ENCODE peak calls at places on chromosomes 16 and 17, in four cellular contexts. X is right lobe of liver, M is endothelial cell of umbilical vein, N is astrocyte of the cerebellum. O is an unnamed sample.

GRCh38 chr17:77523562-77523961 is 382.8 kb downstream of the SEC14L1 start:
- DNase-seq in X (no peak), M (no peak), N (no peak), O (no peak)

GRCh38 chr17:32673964-32674363 is 187.2 kb downstream of the CDK5R1 start:
- DNase-seq in X (no peak), M (no peak), N (no peak), O (no peak)

GRCh38 chr17:77208217-77208808 is 67.5 kb downstream of the SEC14L1 start:
- DNase-seq in X (no peak), M (peak), N (peak), O (no peak)

GRCh38 chr17:74838275-74838674 is 21.4 kb downstream of the GRIN2C start:
- DNase-seq in X (no peak), M (no peak), N (no peak), O (no peak)

GRCh38 chr16:50509521-50510341 is 38.5 kb upstream of the NKD1 start:
- DNase-seq in X (no peak), M (peak), N (no peak), O (no peak)

GRCh38 chr16:30184430-30185140 is 1.2 kb downstream of the CORO1A start:
- DNase-seq in X (peak), M (no peak), N (no peak), O (no peak)

GRCh38 chr16:88662222-88662842 is 559 bp downstream of the MVD start:
- DNase-seq in X (peak), M (no peak), N (no peak), O (no peak)

GRCh38 chr16:48596326-48596725 is 13.7 kb downstream of the N4BP1 start:
- DNase-seq in X (no peak), M (no peak), N (no peak), O (no peak)

GRCh38 chr17:38596651-38597050 is 9.1 kb downstream of the SRCIN1 start:
- DNase-seq in X (no peak), M (no peak), N (no peak), O (no peak)

GRCh38 chr17:77708936-77709335 is 249.6 kb upstream of the TNRC6C start:
- DNase-seq in X (no peak), M (no peak), N (no peak), O (no peak)

GRCh38 chr17:6548578-6549330 is 7.6 kb downstream of the PITPNM3 start:
- DNase-seq in X (no peak), M (no peak), N (no peak), O (no peak)

GRCh38 chr17:69067274-69068047 is 6.7 kb upstream of the ABCA9 start:
- DNase-seq in X (no peak), M (no peak), N (no peak), O (no peak)

GRCh38 chr17:82269882-82270500 is 3.5 kb downstream of the CSNK1D start:
- DNase-seq in X (peak), M (no peak), N (no peak), O (no peak)

GRCh38 chr17:1998426-1998784 is 26.7 kb downstream of the RTN4RL1 start:
- DNase-seq in X (no peak), M (no peak), N (no peak), O (no peak)

GRCh38 chr17:14196337-14196997 is 40.2 kb downstream of the CDRT15 start:
- DNase-seq in X (no peak), M (no peak), N (no peak), O (no peak)

GRCh38 chr16:30065943-30066881 is 652 bp downstream of the ALDOA start:
- DNase-seq in X (peak), M (no peak), N (no peak), O (no peak)

GRCh38 chr17:14197582-14197981 is 39.1 kb downstream of the CDRT15 start:
- DNase-seq in X (no peak), M (no peak), N (no peak), O (no peak)

GRCh38 chr17:79000396-79001189 is 9.0 kb downstream of the CANT1 start:
- DNase-seq in X (peak), M (no peak), N (no peak), O (no peak)

DNA sequence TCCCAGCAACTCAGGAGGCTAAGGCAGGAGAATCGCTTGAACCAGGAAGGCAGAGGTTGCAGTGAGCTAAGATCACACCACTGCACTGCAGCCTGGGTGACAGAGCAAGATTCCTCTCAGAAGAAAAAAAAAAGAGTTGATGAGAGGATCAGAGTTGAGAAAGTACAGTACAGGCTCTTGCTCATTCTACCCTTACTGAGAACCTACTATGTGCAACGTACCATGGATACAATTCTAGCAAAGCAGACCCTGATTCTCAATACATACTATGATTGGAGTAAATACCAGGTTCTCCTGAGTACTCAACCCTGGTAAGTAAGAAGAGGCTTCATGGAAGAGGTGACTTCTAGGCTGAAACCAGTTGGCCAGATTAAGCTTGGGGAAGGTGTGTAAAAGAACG is 1.2 kb downstream of the RFFL start:
- DNase-seq in X (no peak), M (no peak), N (no peak), O (no peak)
- H3K4me3 ChIP-seq in X (peak), M (no peak), N (no peak), O (no peak)

DNA sequence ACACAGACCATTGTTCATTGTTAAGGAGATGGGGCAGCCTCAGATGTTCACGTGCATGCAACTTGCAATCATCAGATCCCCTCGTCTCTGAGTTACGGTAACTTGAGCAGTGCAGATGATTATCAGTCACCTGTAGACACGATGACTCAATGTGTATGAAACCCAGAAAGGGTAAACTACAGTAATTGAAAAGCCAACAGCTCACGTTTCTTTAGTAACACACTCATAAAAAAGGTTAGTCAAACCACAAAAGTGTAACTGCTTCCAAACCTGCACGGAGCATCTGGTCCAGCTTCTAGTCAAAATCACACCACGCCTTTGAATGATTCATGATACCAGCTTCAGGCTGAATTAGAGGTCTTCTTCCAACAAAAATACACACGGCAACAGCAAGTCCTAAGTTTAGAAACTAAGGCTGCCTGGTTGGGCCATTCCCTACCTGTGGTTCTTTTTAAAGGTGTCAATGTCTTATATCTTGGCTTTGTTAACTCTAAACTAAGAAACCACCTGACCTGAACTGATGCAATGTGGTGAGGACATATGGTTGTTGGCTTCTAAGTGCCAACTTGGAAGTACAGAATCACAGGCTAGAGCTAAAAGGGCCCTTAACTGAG is 32.3 kb downstream of the GRB7 start:
- DNase-seq in X (no peak), M (no peak), N (peak), O (no peak)
- H3K4me3 ChIP-seq in X (no peak), M (no peak), N (no peak), O (no peak)

DNA sequence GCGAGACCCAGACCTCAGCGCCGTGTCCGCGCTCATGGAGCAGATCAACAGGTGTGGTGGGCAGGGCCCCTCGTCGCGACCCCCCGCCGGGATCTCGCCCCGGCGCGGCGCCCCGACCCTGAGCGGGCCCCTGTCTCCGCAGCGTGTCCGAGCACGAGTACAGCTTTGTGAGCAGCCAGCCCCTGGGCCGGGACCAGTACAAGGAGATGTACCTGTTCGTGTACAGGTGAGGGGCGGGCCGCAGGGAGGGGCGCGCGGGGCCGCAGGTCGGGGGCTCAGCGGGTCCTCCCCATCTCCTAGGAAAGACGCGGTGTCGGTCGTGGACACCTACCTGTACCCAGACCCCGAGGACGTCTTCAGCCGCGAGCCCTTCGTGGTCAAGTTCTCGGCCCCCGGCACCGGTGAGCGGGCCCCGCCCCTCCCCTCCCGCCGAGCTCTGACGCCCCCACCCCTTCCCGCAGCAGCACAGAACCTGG is 870 bp downstream of the DNASE1L2 start:
- DNase-seq in X (peak), M (no peak), N (no peak), O (no peak)
- H3K4me3 ChIP-seq in X (no peak), M (no peak), N (peak), O (no peak)

DNA sequence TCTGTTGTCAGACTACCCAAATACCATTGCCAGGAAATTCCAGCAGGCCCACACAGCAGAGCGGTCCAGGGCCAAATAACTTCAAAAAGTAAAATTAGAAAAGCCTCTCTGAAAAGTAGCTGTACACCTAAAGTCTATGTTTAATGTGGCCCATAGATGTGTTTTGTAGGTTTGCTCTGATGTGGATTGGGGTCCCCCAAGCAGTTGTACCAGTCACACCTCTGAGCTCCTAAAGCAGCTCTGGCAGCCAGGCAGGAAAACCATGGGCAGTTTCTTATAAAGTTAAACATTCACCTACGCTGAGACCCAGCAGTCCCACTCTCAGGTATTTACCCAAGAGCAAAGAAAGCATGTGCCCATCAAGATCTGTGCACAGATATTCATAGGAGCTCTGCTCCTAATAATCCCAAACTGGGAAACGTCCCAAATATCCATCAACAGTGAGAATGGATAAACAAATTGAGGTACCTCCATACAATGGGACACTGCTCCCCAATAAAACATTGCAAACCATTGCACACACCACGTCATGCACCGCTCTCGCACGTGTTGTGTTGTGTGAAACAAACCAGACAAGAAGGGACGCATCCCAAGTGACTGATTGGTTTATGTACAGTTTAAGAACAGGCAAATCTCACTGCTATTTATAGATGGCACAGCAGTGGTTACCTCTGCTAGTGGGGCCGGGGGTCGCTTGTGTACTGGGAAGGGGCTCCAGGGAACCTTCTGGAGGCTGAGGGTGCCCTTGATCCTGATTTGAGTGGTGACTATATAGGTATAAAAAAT is 15.8 kb upstream of the PRM1 start:
- DNase-seq in X (no peak), M (no peak), N (no peak), O (no peak)
- H3K4me3 ChIP-seq in X (peak), M (no peak), N (no peak), O (peak)

DNA sequence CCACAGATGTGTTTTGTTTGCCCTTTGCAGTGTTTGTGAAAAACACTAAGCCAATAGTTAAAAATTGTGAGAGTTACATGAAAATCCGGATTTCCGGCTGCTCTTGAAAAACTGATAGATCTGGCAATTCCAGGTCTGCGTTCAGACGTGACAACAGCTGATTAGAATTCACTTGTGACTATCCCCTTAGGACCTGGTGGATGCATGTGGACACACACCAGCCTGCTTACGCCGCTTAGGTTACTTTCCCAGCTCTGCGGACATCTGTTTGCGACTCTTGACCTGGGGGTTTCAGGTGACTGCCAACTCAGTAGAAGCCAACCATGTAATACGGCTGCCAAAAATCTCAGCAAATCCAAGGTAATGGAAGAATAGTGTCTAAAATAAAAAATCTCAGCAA is 24.3 kb downstream of the VPS53 start:
- DNase-seq in X (no peak), M (no peak), N (no peak), O (no peak)
- H3K4me3 ChIP-seq in X (no peak), M (no peak), N (no peak), O (no peak)

DNA sequence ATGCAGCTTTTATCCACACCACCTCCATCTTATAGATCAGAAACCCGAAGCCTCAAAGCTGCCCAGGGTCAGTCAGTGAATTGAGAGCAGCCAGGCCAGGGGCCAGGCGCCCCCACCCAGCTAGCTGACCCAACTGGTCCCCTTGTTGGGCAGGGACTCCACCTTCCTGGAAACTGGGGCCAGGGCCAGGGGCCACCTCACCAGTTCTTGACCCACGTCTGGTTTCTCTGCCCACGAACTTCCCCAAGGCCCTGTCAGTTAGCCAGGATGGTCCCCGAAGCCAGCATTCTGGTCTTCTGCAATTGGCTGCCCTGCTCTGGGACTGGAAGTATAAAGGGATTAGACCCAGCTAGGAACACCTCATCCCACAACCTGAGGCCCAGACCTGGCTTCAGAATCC is 2.4 kb downstream of the FAM83G start:
- DNase-seq in X (no peak), M (no peak), N (no peak), O (no peak)
- H3K4me3 ChIP-seq in X (peak), M (no peak), N (no peak), O (peak)

DNA sequence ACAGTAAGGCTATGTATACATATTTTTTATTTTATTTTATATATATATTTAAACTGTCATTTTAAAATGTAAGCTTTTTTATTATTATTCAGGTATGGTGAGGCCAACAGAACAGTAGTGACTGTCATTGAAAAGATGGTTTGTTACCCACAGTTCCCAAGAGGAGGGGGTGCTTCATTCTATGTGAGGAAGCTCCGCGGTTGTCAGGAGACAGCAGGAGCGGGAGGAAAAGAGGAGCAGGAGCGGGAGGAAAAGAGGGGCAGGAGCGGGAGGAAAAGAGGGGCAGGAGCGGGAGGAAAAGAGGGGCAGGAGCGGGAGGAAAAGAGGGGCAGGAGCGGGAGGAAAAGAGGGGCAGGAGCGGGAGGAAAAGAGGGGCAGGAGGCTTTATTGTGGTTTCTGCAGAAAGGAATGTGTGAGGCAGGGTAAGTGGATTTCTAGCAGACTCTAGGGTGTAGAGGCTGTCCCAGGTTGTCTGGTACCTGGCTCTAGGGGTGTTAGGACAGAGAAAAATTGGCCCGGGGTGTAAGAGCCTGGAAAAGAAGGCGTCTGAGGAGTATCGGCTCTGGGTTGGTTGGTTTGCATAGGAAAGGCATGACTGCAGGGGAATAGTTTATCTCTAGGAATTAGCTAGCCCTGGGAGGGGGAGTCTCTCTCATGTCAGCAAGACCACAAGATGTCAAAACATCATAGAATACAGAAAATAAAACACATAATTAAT is 64.0 kb downstream of the GP2 start:
- DNase-seq in X (no peak), M (no peak), N (no peak), O (no peak)
- H3K4me3 ChIP-seq in X (no peak), M (no peak), N (no peak), O (no peak)

DNA sequence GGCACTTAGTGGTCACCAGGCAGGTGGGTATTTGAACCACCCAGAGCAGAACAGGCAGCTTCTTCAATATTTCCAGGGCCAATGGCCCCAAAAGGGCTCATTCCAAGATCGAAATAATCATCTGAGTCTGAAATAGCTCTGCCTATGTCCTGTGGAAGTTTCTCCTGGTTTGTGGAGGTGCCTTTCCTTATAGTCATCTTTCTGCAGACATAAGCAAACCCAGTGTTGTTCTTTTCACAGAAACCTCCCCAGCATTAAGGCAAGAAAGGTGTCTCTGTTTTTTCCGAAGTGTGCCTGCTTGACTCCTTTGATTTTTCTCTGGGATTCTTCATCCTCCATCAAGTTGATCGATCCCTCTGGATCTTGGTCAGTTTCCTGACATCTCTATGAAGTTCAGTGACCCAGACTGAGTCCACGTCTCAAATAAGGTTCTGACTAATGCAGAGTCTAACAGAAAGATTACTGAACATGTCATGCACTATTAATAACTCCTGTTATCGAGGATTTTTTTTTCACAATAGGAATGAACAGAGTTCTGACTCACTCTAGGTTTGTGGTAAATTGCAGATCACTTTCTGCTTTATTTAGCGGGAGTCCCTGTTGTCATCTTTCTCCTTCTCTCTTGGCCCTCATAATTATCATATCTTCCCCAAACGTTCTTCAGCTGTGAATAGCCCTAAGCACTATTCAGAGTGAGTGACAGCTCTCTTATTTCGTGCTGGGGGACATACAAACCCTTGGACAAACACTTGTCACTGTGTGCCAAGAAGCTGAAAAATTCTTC is 1.5 kb downstream of the LRRC3C start:
- DNase-seq in X (no peak), M (peak), N (peak), O (peak)
- H3K4me3 ChIP-seq in X (no peak), M (peak), N (no peak), O (peak)

GRCh38 chr16:19132898-19133297 is 19.1 kb downstream of the ITPRIPL2 start:
- DNase-seq in X (no peak), M (no peak), N (no peak), O (no peak)

GRCh38 chr16:19130852-19131808 is 17.4 kb downstream of the ITPRIPL2 start:
- DNase-seq in X (no peak), M (peak), N (peak), O (no peak)

GRCh38 chr16:19128454-19129210 is 14.9 kb downstream of the ITPRIPL2 start:
- DNase-seq in X (no peak), M (no peak), N (no peak), O (no peak)

GRCh38 chr16:19131809-19132777 is 18.3 kb downstream of the ITPRIPL2 start:
- DNase-seq in X (no peak), M (peak), N (no peak), O (no peak)

DNA sequence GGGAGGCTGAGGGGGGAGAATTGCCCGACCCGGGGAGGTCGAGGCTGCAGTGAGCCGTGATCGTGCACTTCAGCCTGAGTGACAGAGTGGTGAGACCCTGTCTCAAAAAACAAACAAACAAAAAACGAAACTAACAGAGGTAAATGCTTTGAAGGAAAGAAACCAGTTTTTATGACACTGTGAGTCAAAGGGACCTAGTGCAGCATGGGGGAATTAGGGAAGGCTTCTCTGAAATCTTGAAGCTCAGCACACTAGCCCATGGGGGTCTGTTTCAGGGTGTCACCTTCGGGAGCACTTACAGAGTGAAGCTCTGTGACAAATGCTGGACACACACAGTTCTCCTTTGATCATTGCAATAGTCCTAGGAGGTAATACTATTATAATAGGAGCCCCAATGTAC is 16.6 kb downstream of the ITPRIPL2 start:
- DNase-seq in X (no peak), M (no peak), N (no peak), O (no peak)
- H3K4me3 ChIP-seq in X (no peak), M (peak), N (no peak), O (no peak)

O was measured in AG04449.